ENCODE peak calls at places on chromosomes 1 and 21, in eight cellular contexts. G is left ventricle myocardium inferior, E is uterus, P is right lobe of liver, J is PC-9, D is tibial nerve, U is transverse colon, X is fibroblast of lung. H is an unnamed sample.

GRCh38 chr21:44601596-44602473 is 1.4 kb downstream of the KRTAP10-7 start:
- DNase-seq in G (no peak), E (no peak), P (no peak), J (no peak), D (no peak), U (no peak), X (no peak), H (no peak)

GRCh38 chr1:58447891-58448290 is 98.6 kb downstream of the OMA1 start:
- DNase-seq in G (no peak), E (no peak), P (no peak), J (peak), D (no peak), U (no peak), X (peak), H (no peak)

GRCh38 chr1:151326619-151327222 is 495 bp downstream of the PI4KB start:
- DNase-seq in G (peak), E (peak), P (peak), J (no peak), D (peak), U (peak), X (peak), H (peak)

GRCh38 chr1:230633469-230633868 is 8.8 kb upstream of the COG2 start:
- DNase-seq in G (no peak), E (no peak), P (no peak), J (no peak), D (no peak), U (no peak), X (no peak), H (no peak)

GRCh38 chr1:147077936-147078605 is 94.2 kb downstream of the PRKAB2 start:
- DNase-seq in G (no peak), E (no peak), P (no peak), J (no peak), D (no peak), U (no peak), X (no peak), H (no peak)

GRCh38 chr1:221998781-221999180 is 256.9 kb upstream of the DUSP10 start:
- DNase-seq in G (no peak), E (no peak), P (no peak), J (no peak), D (no peak), U (no peak), X (no peak), H (no peak)

GRCh38 chr21:45845063-45845789 is 136.3 kb upstream of the COL6A1 start:
- DNase-seq in G (no peak), E (no peak), P (no peak), J (no peak), D (no peak), U (no peak), X (no peak), H (no peak)

GRCh38 chr1:167090289-167090942 is at the start of gene GPA33:
- DNase-seq in G (no peak), E (no peak), P (no peak), J (no peak), D (no peak), U (peak), X (no peak), H (no peak)

GRCh38 chr1:246497331-246497915 is 9.7 kb downstream of the SMYD3 start:
- DNase-seq in G (no peak), E (no peak), P (no peak), J (peak), D (peak), U (no peak), X (peak), H (no peak)

GRCh38 chr1:7295946-7296345 is 475.1 kb upstream of the VAMP3 start:
- DNase-seq in G (no peak), E (no peak), P (no peak), J (no peak), D (no peak), U (no peak), X (no peak), H (no peak)

GRCh38 chr1:202123336-202123813 is 658 bp downstream of the GPR37L1 start:
- DNase-seq in G (no peak), E (no peak), P (no peak), J (no peak), D (no peak), U (no peak), X (no peak), H (no peak)

GRCh38 chr1:184423649-184424048 is 36.8 kb downstream of the C1orf21 start:
- DNase-seq in G (no peak), E (no peak), P (no peak), J (no peak), D (no peak), U (no peak), X (no peak), H (no peak)

GRCh38 chr1:54227091-54227602 is 27.2 kb downstream of the MRPL37 start:
- DNase-seq in G (no peak), E (no peak), P (no peak), J (peak), D (no peak), U (no peak), X (peak), H (no peak)

GRCh38 chr1:6445062-6445763 is 20.6 kb downstream of the ESPN start:
- DNase-seq in G (no peak), E (no peak), P (peak), J (no peak), D (no peak), U (peak), X (peak), H (no peak)

GRCh38 chr1:4062560-4062959 is 162.5 kb upstream of the C1orf174 start:
- DNase-seq in G (no peak), E (no peak), P (no peak), J (no peak), D (no peak), U (no peak), X (no peak), H (no peak)

GRCh38 chr1:27785763-27786162 is 12.7 kb downstream of the STX12 start:
- DNase-seq in G (no peak), E (no peak), P (no peak), J (peak), D (no peak), U (no peak), X (no peak), H (no peak)

GRCh38 chr1:172499636-172500141 is 33.3 kb upstream of the SUCO start:
- DNase-seq in G (no peak), E (no peak), P (peak), J (peak), D (no peak), U (peak), X (no peak), H (peak)

GRCh38 chr21:35002879-35003722 is 46.0 kb downstream of the RUNX1 start:
- DNase-seq in G (no peak), E (no peak), P (no peak), J (no peak), D (no peak), U (no peak), X (peak), H (no peak)

GRCh38 chr1:6099297-6099696 is 53.6 kb downstream of the KCNAB2 start:
- DNase-seq in G (peak), E (no peak), P (no peak), J (no peak), D (no peak), U (no peak), X (no peak), H (peak)

GRCh38 chr1:52662645-52663313 is 29.8 kb downstream of the SHISAL2A start:
- DNase-seq in G (no peak), E (no peak), P (no peak), J (peak), D (no peak), U (no peak), X (peak), H (no peak)

GRCh38 chr21:27643326-27643725 is 676.4 kb upstream of the ADAMTS5 start:
- DNase-seq in G (no peak), E (no peak), P (no peak), J (no peak), D (no peak), U (no peak), X (peak), H (no peak)

GRCh38 chr1:185514296-185514695 is 197.3 kb upstream of the IVNS1ABP start:
- DNase-seq in G (no peak), E (no peak), P (no peak), J (no peak), D (no peak), U (no peak), X (no peak), H (no peak)

GRCh38 chr1:224087358-224087757 is 26.6 kb upstream of the FBXO28 start:
- DNase-seq in G (no peak), E (no peak), P (no peak), J (no peak), D (no peak), U (no peak), X (peak), H (no peak)

GRCh38 chr1:102691592-102692090 is 416.7 kb downstream of the COL11A1 start:
- DNase-seq in G (no peak), E (no peak), P (no peak), J (no peak), D (no peak), U (no peak), X (no peak), H (no peak)

GRCh38 chr1:166895766-166896165 is 19.7 kb upstream of the TADA1 start:
- DNase-seq in G (no peak), E (no peak), P (no peak), J (no peak), D (no peak), U (no peak), X (no peak), H (no peak)

GRCh38 chr1:24826510-24826909 is 81.3 kb downstream of the CLIC4 start:
- DNase-seq in G (no peak), E (no peak), P (no peak), J (no peak), D (no peak), U (no peak), X (no peak), H (no peak)

GRCh38 chr1:170704256-170704655 is 40.3 kb downstream of the PRRX1 start:
- DNase-seq in G (no peak), E (no peak), P (no peak), J (no peak), D (no peak), U (no peak), X (peak), H (no peak)

GRCh38 chr1:182634306-182635072 is 30.3 kb upstream of the RGS16 start:
- DNase-seq in G (no peak), E (no peak), P (no peak), J (no peak), D (no peak), U (no peak), X (no peak), H (no peak)

GRCh38 chr1:32363713-32364112 is 1.4 kb downstream of the TSSK3 start:
- DNase-seq in G (no peak), E (no peak), P (peak), J (no peak), D (no peak), U (no peak), X (no peak), H (no peak)

GRCh38 chr1:32361308-32361673 is 994 bp downstream of the FAM229A start:
- DNase-seq in G (no peak), E (no peak), P (no peak), J (no peak), D (no peak), U (no peak), X (no peak), H (no peak)

GRCh38 chr1:32361674-32362473 is 411 bp downstream of the FAM229A start:
- DNase-seq in G (peak), E (peak), P (peak), J (no peak), D (peak), U (peak), X (peak), H (peak)

GRCh38 chr1:32364836-32365235 is 2.5 kb downstream of the TSSK3 start:
- DNase-seq in G (no peak), E (no peak), P (no peak), J (no peak), D (no peak), U (no peak), X (no peak), H (no peak)

DNA sequence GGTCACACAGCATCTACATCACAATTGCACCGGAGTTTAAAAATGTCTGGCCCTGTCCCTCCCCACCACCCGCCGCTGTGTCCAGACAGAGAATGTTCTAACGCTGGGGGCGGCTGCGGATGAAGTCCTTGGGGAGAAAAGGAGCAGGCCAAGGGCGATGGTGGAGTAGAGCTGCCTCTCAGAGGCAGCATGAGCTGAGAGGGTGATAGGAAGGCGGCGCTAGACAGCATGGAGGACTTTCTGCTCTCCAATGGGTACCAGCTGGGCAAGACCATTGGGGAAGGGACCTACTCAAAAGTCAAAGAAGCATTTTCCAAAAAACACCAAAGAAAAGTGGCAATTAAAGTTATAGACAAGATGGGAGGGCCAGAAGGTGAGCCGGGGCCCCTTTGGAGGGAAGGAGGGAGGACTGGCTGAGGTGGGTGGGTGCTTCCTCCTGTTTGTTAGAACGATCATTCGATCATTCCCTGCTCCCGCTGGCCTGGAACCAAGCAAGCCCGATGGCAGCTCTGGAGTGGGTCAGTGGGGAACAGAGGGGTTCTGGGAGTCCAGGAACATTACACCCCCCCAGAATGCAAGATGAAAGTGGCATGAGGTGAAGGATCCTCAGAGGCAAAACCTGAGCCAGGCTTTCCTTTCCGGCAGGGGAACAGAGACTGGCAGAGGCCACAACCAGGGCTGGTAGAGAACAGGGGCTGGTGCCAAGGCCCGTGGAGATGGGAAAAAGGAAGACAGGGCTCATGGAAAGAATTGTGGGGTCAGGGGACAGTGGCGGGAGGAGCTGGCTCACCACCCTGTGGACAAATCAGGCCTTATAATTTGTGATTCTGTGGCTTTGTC is at the start of the genes FAM229A and TSSK3:
- DNase-seq in G (peak), E (no peak), P (no peak), J (no peak), D (no peak), U (no peak), X (no peak), H (no peak)
- H3K4me3 ChIP-seq in G (peak), E (peak), P (peak), J (peak), D (peak), U (peak), X (peak), H (peak)

DNA sequence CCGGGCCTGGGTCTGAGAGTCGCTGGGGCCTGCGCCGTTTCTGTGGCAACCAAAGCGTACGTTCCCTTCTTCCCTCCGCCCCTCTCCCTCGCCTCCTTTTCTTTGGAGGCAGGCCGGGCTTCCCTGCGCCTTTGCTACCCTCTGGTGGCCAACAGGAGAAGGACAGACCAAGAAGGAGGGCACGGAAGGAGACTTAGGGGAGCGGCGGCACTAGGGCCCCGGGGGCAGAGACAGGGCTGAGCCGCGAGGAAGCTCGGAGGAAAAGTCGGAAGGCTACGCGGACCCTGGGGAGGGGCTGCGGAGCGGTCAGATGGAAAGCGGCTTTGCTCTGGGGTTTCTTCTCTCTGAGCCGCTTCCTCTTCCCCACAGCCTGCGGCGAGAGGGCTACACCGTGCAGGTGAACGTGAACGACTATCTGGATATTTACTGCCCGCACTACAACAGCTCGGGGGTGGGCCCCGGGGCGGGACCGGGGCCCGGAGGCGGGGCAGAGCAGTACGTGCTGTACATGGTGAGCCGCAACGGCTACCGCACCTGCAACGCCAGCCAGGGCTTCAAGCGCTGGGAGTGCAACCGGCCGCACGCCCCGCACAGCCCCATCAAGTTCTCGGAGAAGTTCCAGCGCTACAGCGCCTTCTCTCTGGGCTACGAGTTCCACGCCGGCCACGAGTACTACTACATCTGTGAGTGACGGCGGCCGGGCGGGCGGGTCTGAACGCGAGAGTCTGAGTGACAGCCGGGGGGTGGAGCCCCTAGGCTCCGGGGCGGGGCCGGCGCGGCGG is 6.3 kb downstream of the EFNA3 start:
- DNase-seq in G (peak), E (peak), P (peak), J (peak), D (peak), U (peak), X (peak), H (peak)
- H3K27ac ChIP-seq in G (peak), E (peak), P (peak), J (peak), D (peak), U (peak), X (peak), H (peak)

DNA sequence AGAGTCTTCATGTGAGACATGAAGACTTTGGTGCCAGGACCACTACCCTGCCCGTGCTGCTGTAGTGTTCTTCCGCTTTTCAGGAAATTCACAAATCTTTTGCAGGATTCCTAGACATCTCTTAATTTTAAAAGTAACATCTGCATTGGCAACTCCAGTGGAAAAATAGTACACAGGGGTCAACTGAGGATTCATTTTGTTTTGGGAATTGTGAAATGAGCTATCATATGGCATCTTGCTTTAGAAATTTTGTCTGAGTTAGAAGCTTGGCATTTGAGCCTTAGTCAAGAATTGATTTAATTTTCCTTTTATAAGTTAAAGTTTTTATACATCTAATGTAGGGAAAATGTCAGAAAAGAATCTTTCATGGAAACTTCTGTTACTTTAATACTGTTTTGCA is 7.2 kb downstream of the PRDM2 start:
- DNase-seq in G (no peak), E (no peak), P (no peak), J (no peak), D (no peak), U (no peak), X (peak), H (no peak)
- H3K4me3 ChIP-seq in G (no peak), E (no peak), P (no peak), J (no peak), D (no peak), U (no peak), X (no peak), H (no peak)

GRCh38 chr21:18495553-18495952 is 92.0 kb upstream of the TMPRSS15 start:
- DNase-seq in G (no peak), E (no peak), P (no peak), J (no peak), D (no peak), U (no peak), X (no peak), H (no peak)

GRCh38 chr21:18498428-18498827 is 94.8 kb upstream of the TMPRSS15 start:
- DNase-seq in G (no peak), E (no peak), P (no peak), J (no peak), D (no peak), U (no peak), X (no peak), H (no peak)

GRCh38 chr21:18493420-18493819 is 89.8 kb upstream of the TMPRSS15 start:
- DNase-seq in G (no peak), E (no peak), P (no peak), J (peak), D (no peak), U (no peak), X (peak), H (no peak)
- H3K27ac ChIP-seq in G (no peak), E (no peak), P (no peak), J (no peak), D (no peak), U (no peak), X (no peak), H (no peak)

GRCh38 chr1:161486806-161487482 is 18.3 kb upstream of the FCGR2A start:
- DNase-seq in G (no peak), E (peak), P (no peak), J (no peak), D (peak), U (peak), X (peak), H (no peak)
- H3K4me3 ChIP-seq in G (peak), E (no peak), P (no peak), J (no peak), D (no peak), U (no peak), X (no peak), H (peak)

GRCh38 chr1:1857096-1857703 is 33.7 kb downstream of the GNB1 start:
- DNase-seq in G (no peak), E (peak), P (no peak), J (no peak), D (no peak), U (no peak), X (no peak), H (no peak)
- H3K27ac ChIP-seq in G (peak), E (peak), P (no peak), J (no peak), D (peak), U (peak), X (no peak), H (peak)

H was measured in lower lobe of right lung.